ENCODE peak calls at places on chromosomes 11 and 22, in four cellular contexts. V is H9, K is lower lobe of right lung, Y is esophagus squamous epithelium. I is an unnamed sample.

GRCh38 chr11:11735586-11735985 is 106.2 kb upstream of the USP47 start:
- DNase-seq in Y (no peak), K (no peak), V (peak; percentile 46), I (no peak)

GRCh38 chr11:20363500-20364411 is at the start of gene HTATIP2:
- DNase-seq in V (peak; percentile 71), Y (no peak), K (peak; percentile 81), I (no peak)

GRCh38 chr11:20035375-20035700 is 124.9 kb downstream of the DBX1 start:
- DNase-seq in Y (no peak), K (no peak), V (no peak), I (no peak)

GRCh38 chr11:35045219-35045819 is 93.7 kb upstream of the CD44 start:
- DNase-seq in K (no peak), V (no peak), Y (no peak), I (peak; percentile 77)

GRCh38 chr11:1256257-1257045 is 33.6 kb downstream of the MUC5B start:
- DNase-seq in Y (no peak), V (peak; percentile 59), K (no peak), I (no peak)

GRCh38 chr11:2788751-2789140 is 89.0 kb upstream of the KCNQ1OT1 start:
- DNase-seq in Y (no peak), K (peak; percentile 34), V (no peak), I (no peak)

GRCh38 chr22:50105529-50106100 is 15.8 kb downstream of the MOV10L1 start:
- DNase-seq in K (no peak), V (no peak), Y (no peak), I (no peak)

GRCh38 chr11:35304393-35304790 is 115.0 kb downstream of the SLC1A2 start:
- DNase-seq in V (no peak), Y (no peak), K (no peak), I (no peak)

GRCh38 chr11:34654491-34655334 is 33.8 kb downstream of the EHF start:
- DNase-seq in V (peak; percentile 51), Y (no peak), K (peak; percentile 87), I (no peak)

GRCh38 chr22:38967451-38968450 is 10.3 kb downstream of the APOBEC3A start:
- DNase-seq in V (no peak), K (peak; percentile 68), Y (no peak), I (no peak)

GRCh38 chr11:96204721-96205459 is 138.1 kb downstream of the MAML2 start:
- DNase-seq in Y (no peak), V (no peak), K (no peak), I (no peak)
- H3K4me1 ChIP-seq in Y (peaks cover 12% of the 10 kb centered on the region), V (peaks cover 4% of the 10 kb centered on the region), K (peaks cover 40% of the 10 kb centered on the region), I (peaks cover 31% of the 10 kb centered on the region)

GRCh38 chr11:64876835-64877341 is 1.5 kb downstream of the EHD1 start:
- DNase-seq in K (peak; percentile 83), V (no peak), Y (no peak), I (no peak)
- H3K4me1 ChIP-seq in K (peaks cover 84% of the 10 kb centered on the region), V (no peaks in the 10 kb centered on the region), Y (peaks cover 62% of the 10 kb centered on the region), I (peaks cover 53% of the 10 kb centered on the region)

GRCh38 chr11:62706841-62707240 is 383 bp downstream of the BSCL2 start:
- DNase-seq in Y (no peak), V (no peak), K (no peak), I (no peak)

GRCh38 chr11:62708423-62709261 is 1.2 kb downstream of the GNG3 start:
- DNase-seq in Y (no peak), V (peak; percentile 58), K (no peak), I (peak; percentile 51)

GRCh38 chr11:62710001-62710345 is 2.5 kb downstream of the GNG3 start:
- DNase-seq in K (no peak), Y (no peak), V (no peak), I (no peak)

GRCh38 chr11:62707277-62707771 is at the start of the genes BSCL2 and GNG3:
- DNase-seq in K (no peak), V (peak; percentile 99), Y (no peak), I (peak; percentile 40)

GRCh38 chr11:62709262-62710000 is 2.0 kb downstream of the GNG3 start:
- DNase-seq in Y (peak; percentile 94), K (peak; percentile 99), V (peak; percentile 98), I (peak; percentile 98)
- H3K4me1 ChIP-seq in Y (peaks cover 33% of the 10 kb centered on the region), K (peaks cover 46% of the 10 kb centered on the region), V (peaks cover 2% of the 10 kb centered on the region), I (peaks cover 52% of the 10 kb centered on the region)

DNA sequence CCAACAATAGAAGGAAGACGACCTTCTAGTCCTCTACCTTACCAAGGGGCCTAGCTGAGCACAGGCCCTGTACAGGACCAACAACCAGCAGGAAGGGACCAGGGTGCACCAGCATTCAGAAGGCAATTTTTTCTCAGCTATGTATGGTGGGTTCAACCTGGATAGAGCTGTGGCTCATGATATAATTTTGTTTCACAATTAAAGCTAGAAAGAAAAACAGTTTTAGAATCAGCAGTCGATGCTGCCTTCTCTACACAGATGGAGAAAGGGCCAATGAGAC is 3.7 kb downstream of the DGCR2 start:
- DNase-seq in V (no peak), Y (no peak), K (no peak), I (no peak)
- H3K4me1 ChIP-seq in V (peaks cover 3% of the 10 kb centered on the region), Y (peaks cover 59% of the 10 kb centered on the region), K (peaks cover 73% of the 10 kb centered on the region), I (peaks cover 46% of the 10 kb centered on the region)

GRCh38 chr11:64339754-64340408 is at the start of gene CCDC88B:
- DNase-seq in Y (peak; percentile 50), V (no peak), K (peak; percentile 90), I (peak; percentile 77)

GRCh38 chr11:64340671-64341335 is 799 bp downstream of the CCDC88B start:
- DNase-seq in V (peak; percentile 93), Y (no peak), K (peak; percentile 83), I (peak; percentile 47)

GRCh38 chr11:64337538-64338249 is 2.3 kb upstream of the CCDC88B start:
- DNase-seq in K (no peak), V (no peak), Y (no peak), I (no peak)

GRCh38 chr11:64341429-64341828 is 1.4 kb downstream of the CCDC88B start:
- DNase-seq in V (no peak), K (no peak), Y (no peak), I (no peak)

GRCh38 chr11:64339319-64339718 is 685 bp upstream of the CCDC88B start:
- DNase-seq in K (no peak), Y (no peak), V (no peak), I (no peak)
- H3K4me1 ChIP-seq in K (peaks cover 38% of the 10 kb centered on the region), Y (peaks cover 22% of the 10 kb centered on the region), V (no peaks in the 10 kb centered on the region), I (peaks cover 11% of the 10 kb centered on the region)

GRCh38 chr11:61890536-61891330 is 612 bp downstream of the FADS3 start:
- DNase-seq in V (peak; percentile 61), K (peak; percentile 74), Y (no peak), I (peak; percentile 41)
- H3K4me1 ChIP-seq in V (no peaks in the 10 kb centered on the region), K (peaks cover 18% of the 10 kb centered on the region), Y (peaks cover 21% of the 10 kb centered on the region), I (peaks cover 22% of the 10 kb centered on the region)

I was measured in DND-41.